ENCODE peak calls at places on chromosomes 4 and X, in four cellular contexts. One of them, this sample, is unnamed.

GRCh38 chr4:138775485-138775884 is 240.1 kb upstream of the NOCT start:
- DNase-seq in testis: no peak
- DNase-seq in heart right ventricle: no peak
- DNase-seq in dorsolateral prefrontal cortex: no peak
- DNase-seq in this sample: no peak

GRCh38 chr4:113410686-113411085 is 350.9 kb downstream of the CAMK2D start:
- DNase-seq in dorsolateral prefrontal cortex: no peak
- DNase-seq in heart right ventricle: no peak
- DNase-seq in testis: no peak
- DNase-seq in this sample: no peak

GRCh38 chr4:54971474-54971950 is 153.9 kb downstream of the KDR start:
- DNase-seq in testis: peak
- DNase-seq in dorsolateral prefrontal cortex: no peak
- DNase-seq in heart right ventricle: no peak
- DNase-seq in this sample: no peak

GRCh38 chr4:85489273-85489672 is 14.3 kb downstream of the ARHGAP24 start:
- DNase-seq in heart right ventricle: no peak
- DNase-seq in dorsolateral prefrontal cortex: no peak
- DNase-seq in testis: no peak
- DNase-seq in this sample: no peak

GRCh38 chr4:24912252-24913098 is at the start of gene CCDC149:
- DNase-seq in heart right ventricle: peak
- DNase-seq in dorsolateral prefrontal cortex: no peak
- DNase-seq in testis: peak
- DNase-seq in this sample: peak

GRCh38 chr4:10891866-10892265 is 207.3 kb upstream of the CLNK start:
- DNase-seq in dorsolateral prefrontal cortex: no peak
- DNase-seq in heart right ventricle: no peak
- DNase-seq in testis: no peak
- DNase-seq in this sample: no peak

GRCh38 chr4:134906404-134907023 is 704.9 kb upstream of the PABPC4L start:
- DNase-seq in testis: peak
- DNase-seq in heart right ventricle: no peak
- DNase-seq in dorsolateral prefrontal cortex: no peak
- DNase-seq in this sample: no peak

GRCh38 chr4:118225521-118225920 is 127.3 kb downstream of the PRSS12 start:
- DNase-seq in heart right ventricle: no peak
- DNase-seq in testis: no peak
- DNase-seq in dorsolateral prefrontal cortex: no peak
- DNase-seq in this sample: no peak

GRCh38 chrX:98077440-98077839 is 1193.7 kb downstream of the RPA4 start:
- DNase-seq in dorsolateral prefrontal cortex: no peak
- DNase-seq in heart right ventricle: no peak
- DNase-seq in testis: no peak
- DNase-seq in this sample: no peak

GRCh38 chr4:163976588-163976987 is 482.1 kb downstream of the TMA16 start:
- DNase-seq in heart right ventricle: no peak
- DNase-seq in testis: no peak
- DNase-seq in dorsolateral prefrontal cortex: no peak
- DNase-seq in this sample: no peak

GRCh38 chr4:153296424-153296823 is 48.1 kb upstream of the MND1 start:
- DNase-seq in testis: no peak
- DNase-seq in heart right ventricle: no peak
- DNase-seq in dorsolateral prefrontal cortex: no peak
- DNase-seq in this sample: no peak

GRCh38 chrX:116284383-116284782 is 113.8 kb downstream of the AGTR2 start:
- DNase-seq in dorsolateral prefrontal cortex: no peak
- DNase-seq in testis: no peak
- DNase-seq in heart right ventricle: no peak
- DNase-seq in this sample: no peak

GRCh38 chrX:135384161-135384836 is 37.4 kb upstream of the SMIM10L2A start:
- DNase-seq in heart right ventricle: no peak
- DNase-seq in testis: no peak
- DNase-seq in dorsolateral prefrontal cortex: no peak
- DNase-seq in this sample: no peak

GRCh38 chr4:874971-875817 is 49.3 kb upstream of the CPLX1 start:
- DNase-seq in dorsolateral prefrontal cortex: no peak
- DNase-seq in heart right ventricle: no peak
- DNase-seq in testis: no peak
- DNase-seq in this sample: no peak

GRCh38 chrX:72122621-72123275 is 9.0 kb downstream of the RTL5 start:
- DNase-seq in testis: no peak
- DNase-seq in dorsolateral prefrontal cortex: no peak
- DNase-seq in heart right ventricle: no peak
- DNase-seq in this sample: no peak

GRCh38 chrX:54794004-54794403 is 4.1 kb downstream of the ITIH6 start:
- DNase-seq in heart right ventricle: no peak
- DNase-seq in testis: peak
- DNase-seq in dorsolateral prefrontal cortex: no peak
- DNase-seq in this sample: no peak

GRCh38 chr4:108287834-108288413 is 119.2 kb upstream of the LEF1 start:
- DNase-seq in dorsolateral prefrontal cortex: no peak
- DNase-seq in heart right ventricle: no peak
- DNase-seq in testis: no peak
- DNase-seq in this sample: no peak

GRCh38 chr4:79317711-79318110 is 8.2 kb downstream of the NAA11 start:
- DNase-seq in dorsolateral prefrontal cortex: no peak
- DNase-seq in testis: no peak
- DNase-seq in heart right ventricle: no peak
- DNase-seq in this sample: no peak

GRCh38 chrX:28659269-28659668 is 72.0 kb downstream of the IL1RAPL1 start:
- DNase-seq in dorsolateral prefrontal cortex: no peak
- DNase-seq in testis: peak
- DNase-seq in heart right ventricle: no peak
- DNase-seq in this sample: no peak

GRCh38 chr4:174314770-174315169 is 31.1 kb downstream of the CEP44 start:
- DNase-seq in testis: no peak
- DNase-seq in dorsolateral prefrontal cortex: no peak
- DNase-seq in heart right ventricle: no peak
- DNase-seq in this sample: no peak

GRCh38 chr4:133154725-133155124 is 5.6 kb downstream of the PCDH10 start:
- DNase-seq in testis: peak
- DNase-seq in heart right ventricle: no peak
- DNase-seq in dorsolateral prefrontal cortex: peak
- DNase-seq in this sample: no peak

GRCh38 chr4:47222276-47222675 is 190.9 kb downstream of the GABRB1 start:
- DNase-seq in testis: no peak
- DNase-seq in dorsolateral prefrontal cortex: no peak
- DNase-seq in heart right ventricle: no peak
- DNase-seq in this sample: no peak

GRCh38 chrX:46653482-46653881 is 79.9 kb downstream of the CHST7 start:
- DNase-seq in dorsolateral prefrontal cortex: no peak
- DNase-seq in testis: no peak
- DNase-seq in heart right ventricle: no peak
- DNase-seq in this sample: no peak

GRCh38 chrX:122218666-122219065 is 965.4 kb upstream of the GRIA3 start:
- DNase-seq in dorsolateral prefrontal cortex: no peak
- DNase-seq in testis: no peak
- DNase-seq in heart right ventricle: no peak
- DNase-seq in this sample: no peak

GRCh38 chr4:76886214-76886613 is 11.7 kb downstream of the SOWAHB start:
- DNase-seq in dorsolateral prefrontal cortex: no peak
- DNase-seq in heart right ventricle: no peak
- DNase-seq in testis: no peak
- DNase-seq in this sample: no peak

GRCh38 chr4:123616970-123617392 is 220.4 kb downstream of the SPRY1 start:
- DNase-seq in heart right ventricle: peak
- DNase-seq in dorsolateral prefrontal cortex: peak
- DNase-seq in testis: peak
- DNase-seq in this sample: no peak

GRCh38 chr4:186669159-186669720 is 54.4 kb downstream of the FAT1 start:
- DNase-seq in testis: no peak
- DNase-seq in heart right ventricle: no peak
- DNase-seq in dorsolateral prefrontal cortex: no peak
- DNase-seq in this sample: no peak

GRCh38 chr4:15147709-15148651 is 145.7 kb downstream of the CPEB2 start:
- DNase-seq in heart right ventricle: no peak
- DNase-seq in dorsolateral prefrontal cortex: peak
- DNase-seq in testis: peak
- DNase-seq in this sample: no peak

GRCh38 chrX:20595928-20596550 is 329.3 kb upstream of the RPS6KA3 start:
- DNase-seq in testis: no peak
- DNase-seq in dorsolateral prefrontal cortex: peak
- DNase-seq in heart right ventricle: no peak
- DNase-seq in this sample: no peak

GRCh38 chrX:108397627-108398392 is 40.4 kb downstream of the COL4A6 start:
- DNase-seq in heart right ventricle: no peak
- DNase-seq in testis: no peak
- DNase-seq in dorsolateral prefrontal cortex: no peak
- DNase-seq in this sample: no peak

GRCh38 chr4:10571896-10572295 is 112.7 kb downstream of the CLNK start:
- DNase-seq in testis: no peak
- DNase-seq in heart right ventricle: no peak
- DNase-seq in dorsolateral prefrontal cortex: no peak
- DNase-seq in this sample: no peak

GRCh38 chr4:23877758-23878229 is 12.1 kb downstream of the PPARGC1A start:
- DNase-seq in dorsolateral prefrontal cortex: no peak
- DNase-seq in testis: no peak
- DNase-seq in heart right ventricle: no peak
- DNase-seq in this sample: no peak

GRCh38 chr4:24802648-24803047 is 7.3 kb downstream of the SOD3 start:
- DNase-seq in testis: no peak
- DNase-seq in heart right ventricle: no peak
- DNase-seq in dorsolateral prefrontal cortex: no peak
- DNase-seq in this sample: no peak

DNA sequence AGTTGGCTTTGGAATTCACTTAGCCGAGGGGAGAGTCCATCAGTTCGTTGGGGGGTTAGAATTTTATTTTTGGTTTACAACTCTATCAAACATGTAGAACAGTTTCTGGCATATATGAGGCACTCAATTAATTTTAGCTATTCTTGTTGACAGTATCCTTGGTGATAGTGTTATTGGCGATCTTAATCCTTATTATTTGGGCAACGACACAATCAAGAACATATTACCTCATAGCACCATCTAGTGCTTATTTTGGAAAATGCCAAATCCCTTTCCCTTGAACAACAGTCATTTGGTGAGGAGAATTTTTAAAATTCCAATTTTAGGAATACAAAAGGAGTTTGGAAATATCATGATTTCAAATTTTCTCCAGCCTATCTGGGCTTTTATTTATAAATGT is 17.9 kb upstream of the PGRMC1 start:
- DNase-seq in testis: no peak
- DNase-seq in dorsolateral prefrontal cortex: no peak
- DNase-seq in heart right ventricle: no peak
- DNase-seq in this sample: no peak
- TF ChIP-seq CTCF in testis: no peak
- TF ChIP-seq CTCF in dorsolateral prefrontal cortex: peak
- TF ChIP-seq CTCF in heart right ventricle: peak
- TF ChIP-seq CTCF in this sample: no peak

DNA sequence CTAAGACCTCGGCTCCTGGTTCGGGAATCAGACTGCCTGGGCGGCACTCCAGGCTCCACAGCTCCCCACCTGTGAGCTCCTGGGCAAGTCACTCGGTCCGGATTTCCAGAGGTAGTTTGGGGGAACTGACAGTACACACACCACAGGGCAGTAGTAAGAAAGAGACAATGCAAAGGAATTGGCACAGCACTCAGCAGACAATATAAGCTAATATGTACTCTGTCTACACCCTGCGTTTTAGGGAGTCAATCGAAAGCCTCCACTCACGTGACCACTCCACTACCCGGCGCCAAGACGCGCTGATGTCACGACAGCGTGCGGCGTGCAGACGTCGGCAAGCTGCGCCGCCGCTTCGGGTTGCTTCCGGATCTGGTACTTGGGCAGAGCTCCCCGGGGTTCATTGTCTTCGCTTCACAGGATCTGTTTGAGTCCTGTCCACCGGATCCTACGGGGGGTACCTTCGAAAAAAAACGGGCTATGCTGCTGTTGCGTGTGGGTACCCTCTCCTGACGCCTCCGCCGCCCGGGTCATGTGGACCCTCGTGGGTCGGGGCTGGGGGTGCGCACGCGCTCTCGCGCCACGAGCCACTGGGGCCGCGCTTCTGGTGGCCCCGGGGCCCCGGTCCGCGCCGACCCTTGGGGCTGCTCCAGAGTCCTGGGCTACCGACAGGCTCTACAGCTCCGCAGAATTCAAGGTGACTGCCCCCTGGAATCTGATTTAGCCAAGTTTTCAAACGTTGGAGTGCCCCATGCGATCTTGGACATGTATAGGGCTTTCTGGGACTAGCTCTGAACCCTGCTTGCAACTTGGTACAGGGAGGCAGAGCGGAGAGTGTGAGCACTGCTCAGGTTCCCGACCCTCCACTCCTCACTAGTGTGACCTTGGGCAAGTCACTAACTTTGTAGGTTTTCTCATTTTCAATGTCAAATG is at the start of gene GUF1:
- DNase-seq in testis: peak
- DNase-seq in dorsolateral prefrontal cortex: peak
- DNase-seq in heart right ventricle: peak
- DNase-seq in this sample: peak
- TF ChIP-seq CTCF in testis: no peak
- TF ChIP-seq CTCF in dorsolateral prefrontal cortex: peak
- TF ChIP-seq CTCF in heart right ventricle: no peak
- TF ChIP-seq CTCF in this sample: no peak

DNA sequence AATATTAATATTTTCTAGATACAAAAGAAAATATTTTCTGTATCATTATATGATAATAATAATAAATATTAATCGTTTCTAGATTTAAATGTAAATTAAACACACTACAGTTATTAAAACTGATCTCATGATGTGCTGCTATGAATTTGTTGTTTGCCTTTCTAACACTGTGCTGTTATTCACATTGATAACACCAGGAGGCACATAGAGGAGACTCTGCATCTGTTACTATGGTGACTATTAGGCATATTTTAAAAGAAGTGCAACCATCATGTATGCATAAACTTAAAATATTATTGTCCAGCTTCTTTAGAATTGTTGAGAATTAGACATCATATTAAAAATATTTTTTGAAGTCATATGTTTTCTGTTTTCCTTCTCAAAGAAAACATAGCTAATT is 11.8 kb upstream of the PDGFC start:
- DNase-seq in dorsolateral prefrontal cortex: no peak
- DNase-seq in heart right ventricle: no peak
- DNase-seq in testis: no peak
- DNase-seq in this sample: no peak
- TF ChIP-seq CTCF in dorsolateral prefrontal cortex: peak
- TF ChIP-seq CTCF in heart right ventricle: peak
- TF ChIP-seq CTCF in testis: no peak
- TF ChIP-seq CTCF in this sample: no peak

DNA sequence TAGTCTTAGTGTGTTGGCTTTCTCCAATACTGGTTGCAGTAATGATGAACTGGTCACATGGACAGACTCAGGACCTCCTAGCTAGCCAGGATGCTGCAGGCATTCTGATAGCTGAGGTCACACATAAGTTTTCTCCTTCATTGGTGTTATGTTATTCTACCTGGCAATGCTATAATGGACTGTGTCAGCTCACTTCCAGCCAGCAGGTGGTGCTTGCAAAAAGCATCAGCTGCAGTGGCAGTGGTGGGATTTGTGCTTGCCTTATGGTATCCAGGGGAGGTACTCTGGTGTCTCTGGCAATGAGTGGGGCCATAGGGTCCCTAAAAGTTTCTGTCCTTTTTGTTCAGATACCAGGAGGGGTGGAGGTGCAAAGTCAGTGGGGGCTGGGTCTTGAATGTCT is 33.6 kb downstream of the ZNF330 start:
- DNase-seq in dorsolateral prefrontal cortex: no peak
- DNase-seq in heart right ventricle: no peak
- DNase-seq in testis: no peak
- DNase-seq in this sample: no peak
- TF ChIP-seq CTCF in dorsolateral prefrontal cortex: no peak
- TF ChIP-seq CTCF in heart right ventricle: no peak
- TF ChIP-seq CTCF in testis: no peak
- TF ChIP-seq CTCF in this sample: no peak

GRCh38 chr4:112379306-112379705 is 82.1 kb downstream of the ALPK1 start:
- DNase-seq in dorsolateral prefrontal cortex: no peak
- DNase-seq in testis: peak
- DNase-seq in heart right ventricle: peak
- DNase-seq in this sample: no peak
- TF ChIP-seq CTCF in dorsolateral prefrontal cortex: no peak
- TF ChIP-seq CTCF in testis: no peak
- TF ChIP-seq CTCF in heart right ventricle: no peak
- TF ChIP-seq CTCF in this sample: no peak

This sample was measured in mesothelial cell of epicardium.